ENCODE peak calls at places on chromosomes 13 and 19, in four cellular contexts. B is tibial nerve, Y is cardiac muscle cell, Q is left ventricle myocardium inferior. V is an unnamed sample.

GRCh38 chr19:11338569-11339253 is 746 bp downstream of the RAB3D start:
- DNase-seq in B (no peak), Y (no peak), Q (no peak), V (no peak)

GRCh38 chr13:63463782-63464610 is 2048.3 kb upstream of the PCDH20 start:
- DNase-seq in B (no peak), Q (no peak), Y (no peak), V (no peak)

GRCh38 chr13:75263741-75264407 is 218.1 kb downstream of the TBC1D4 start:
- DNase-seq in Y (no peak), Q (no peak), B (no peak), V (no peak)

GRCh38 chr13:112951674-112952371 is 17.2 kb upstream of the MCF2L start:
- DNase-seq in Q (no peak), Y (no peak), B (no peak), V (no peak)

GRCh38 chr13:43110658-43111057 is 87.3 kb downstream of the DNAJC15 start:
- DNase-seq in B (no peak), Q (no peak), Y (no peak), V (no peak)

GRCh38 chr13:109605846-109606245 is 180.5 kb downstream of the IRS2 start:
- DNase-seq in B (no peak), Y (no peak), Q (no peak), V (no peak)

GRCh38 chr19:17513801-17514200 is 2.4 kb downstream of the PGLS start:
- DNase-seq in Y (no peak), B (no peak), Q (no peak), V (no peak)

GRCh38 chr13:25847145-25847544 is 204.7 kb downstream of the SHISA2 start:
- DNase-seq in Y (no peak), Q (no peak), B (no peak), V (no peak)

GRCh38 chr13:52450793-52451116 is 321 bp upstream of the VPS36 start:
- DNase-seq in Q (no peak), Y (no peak), B (no peak), V (no peak)

GRCh38 chr19:15464394-15465385 is at the start of gene RASAL3:
- DNase-seq in Y (no peak), B (no peak), Q (no peak), V (no peak)

GRCh38 chr13:44237276-44237767 is 136.3 kb upstream of the SERP2 start:
- DNase-seq in Y (peak), Q (peak), B (peak), V (no peak)

GRCh38 chr13:110328509-110328908 is 21.4 kb downstream of the COL4A2 start:
- DNase-seq in Q (no peak), Y (no peak), B (no peak), V (no peak)

GRCh38 chr19:17687857-17688784 is at the start of gene UNC13A:
- DNase-seq in Q (peak), B (no peak), Y (peak), V (peak)

GRCh38 chr13:62033932-62034331 is 618.3 kb upstream of the PCDH20 start:
- DNase-seq in B (no peak), Q (no peak), Y (peak), V (no peak)

GRCh38 chr19:29587518-29587986 is 18.5 kb upstream of the POP4 start:
- DNase-seq in B (no peak), Q (no peak), Y (no peak), V (no peak)

GRCh38 chr13:60398438-60398891 is 1.4 kb downstream of the TDRD3 start:
- DNase-seq in Q (no peak), B (no peak), Y (no peak), V (no peak)

GRCh38 chr13:89541091-89542030 is 1806.1 kb upstream of the MIR17HG start:
- DNase-seq in Q (no peak), B (no peak), Y (no peak), V (no peak)

GRCh38 chr19:33903489-33903850 is 106.8 kb downstream of the KCTD15 start:
- DNase-seq in Q (no peak), B (no peak), Y (no peak), V (no peak)

GRCh38 chr13:112700291-112701060 is 10.6 kb downstream of the ATP11A start:
- DNase-seq in Q (no peak), B (no peak), Y (no peak), V (no peak)

GRCh38 chr13:21458457-21458815 is 667 bp downstream of the ZDHHC20 start:
- DNase-seq in Q (peak), Y (peak), B (peak), V (no peak)

GRCh38 chr19:38693380-38694223 is 46.2 kb downstream of the ACTN4 start:
- DNase-seq in Y (no peak), B (no peak), Q (no peak), V (no peak)

GRCh38 chr13:85236431-85236830 is 562.8 kb downstream of the SLITRK6 start:
- DNase-seq in Q (no peak), B (no peak), Y (no peak), V (no peak)

DNA sequence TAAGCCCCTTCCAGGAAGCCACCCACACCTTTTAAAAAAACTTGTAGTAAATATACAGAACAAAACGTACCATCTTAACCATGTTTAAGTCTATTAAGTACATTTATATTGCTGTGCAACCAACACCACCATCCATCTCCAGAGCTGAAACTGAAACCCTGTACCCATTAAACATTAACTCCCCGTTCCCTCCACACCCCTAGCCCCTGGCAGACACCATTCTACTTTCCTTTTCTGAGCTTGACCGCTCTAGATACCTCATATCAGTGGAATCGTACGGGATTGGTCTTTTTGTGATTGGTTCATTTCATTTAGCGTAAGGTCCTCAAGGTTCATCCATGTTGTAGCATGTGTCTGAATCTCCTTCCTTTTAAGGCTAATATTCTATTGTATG is 13.0 kb upstream of the SPATA13 start:
- DNase-seq in Y (no peak), Q (no peak), B (no peak), V (no peak)
- H3K4me3 ChIP-seq in Y (no peak), Q (no peak), B (no peak), V (no peak)

DNA sequence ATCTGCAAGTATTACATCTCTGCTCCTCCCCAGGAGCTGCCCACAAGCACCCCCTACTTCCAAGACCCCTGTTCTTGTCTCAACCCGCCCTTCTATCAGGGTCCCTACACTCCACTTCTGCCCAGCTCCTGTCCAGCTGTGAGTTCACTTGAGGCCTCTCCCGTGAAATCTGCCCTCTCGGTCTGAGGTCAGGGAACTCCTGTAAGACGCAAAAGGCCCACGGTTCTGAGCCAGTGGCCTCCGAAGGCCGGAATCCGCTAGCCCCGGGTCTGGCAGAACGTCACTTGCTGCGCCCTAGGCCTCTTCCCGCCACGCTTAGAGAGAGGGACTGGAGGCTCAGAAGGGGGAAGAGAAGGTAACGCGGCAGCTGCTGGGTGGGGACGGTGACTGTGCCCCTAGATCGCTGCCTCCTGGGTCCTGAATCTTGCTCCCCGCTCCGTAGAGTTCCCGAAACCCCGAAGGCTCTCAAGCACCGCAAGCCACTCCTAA is 912 bp upstream of the FARP1 start:
- DNase-seq in Q (peak), Y (no peak), B (no peak), V (no peak)
- H3K27ac ChIP-seq in Q (peak), Y (no peak), B (no peak), V (peak)

GRCh38 chr13:20390526-20391175 is 135.0 kb downstream of the CRYL1 start:
- DNase-seq in Q (no peak), Y (no peak), B (no peak), V (no peak)
- H3K4me3 ChIP-seq in Q (no peak), Y (no peak), B (no peak), V (no peak)

DNA sequence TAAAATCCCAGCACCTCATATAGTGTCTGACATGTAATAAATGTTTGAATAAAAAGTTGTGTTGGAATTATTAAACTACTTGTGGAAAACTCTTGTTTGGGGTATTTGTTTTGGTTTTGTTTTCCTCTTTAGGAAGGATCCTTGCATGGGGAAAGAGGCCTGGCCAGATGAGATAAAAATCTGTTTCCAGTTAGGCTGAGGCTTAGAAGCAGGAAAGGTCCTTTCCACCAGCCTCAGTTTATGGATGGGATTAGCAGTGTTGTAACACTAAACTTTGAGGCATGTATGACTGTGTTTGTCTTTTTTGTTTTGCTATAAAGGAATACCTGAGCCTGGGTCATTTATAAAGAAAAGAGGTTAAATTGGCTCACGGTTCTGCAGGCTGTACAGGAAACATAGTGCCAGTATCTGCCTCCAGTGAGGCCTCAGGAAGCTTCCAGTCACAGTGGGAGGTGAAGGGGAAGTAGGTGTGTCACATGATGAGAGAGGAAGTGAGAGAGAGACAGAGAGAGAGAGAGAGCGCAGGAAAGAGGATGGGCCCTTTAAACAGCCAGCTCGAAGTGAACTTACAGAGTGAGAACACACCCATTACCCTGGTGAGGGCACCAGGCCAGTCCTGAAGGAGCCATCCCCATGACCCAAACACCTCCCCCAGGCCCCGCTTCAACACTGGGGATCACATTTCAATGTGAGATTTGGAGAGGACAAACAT is 21.6 kb downstream of the SPATA13 start:
- DNase-seq in B (no peak), Y (no peak), Q (no peak), V (no peak)
- H3K27ac ChIP-seq in B (no peak), Y (no peak), Q (no peak), V (no peak)

DNA sequence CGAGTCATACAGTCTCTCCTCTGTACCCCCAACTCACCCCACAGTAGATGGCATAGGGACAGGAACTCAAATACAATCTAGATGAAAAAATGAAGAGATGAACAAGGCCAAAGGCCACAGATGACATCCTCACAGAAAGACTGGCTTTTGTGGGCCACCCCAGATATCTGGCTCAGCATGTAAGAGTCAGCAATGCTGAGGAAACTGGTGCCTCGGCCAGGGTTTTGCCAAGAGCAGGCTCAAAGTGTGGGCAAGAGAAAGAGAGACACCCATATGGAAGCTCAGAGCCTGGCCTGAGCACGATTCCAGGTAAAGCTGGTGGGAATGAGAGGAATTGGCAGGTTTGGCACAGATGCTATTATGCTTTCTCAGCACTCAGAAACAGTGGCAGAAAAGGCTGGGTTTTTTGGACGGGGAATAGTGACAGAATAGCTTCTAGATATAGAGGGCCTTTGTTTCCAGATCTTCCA is 460.6 kb downstream of the FOXO1 start:
- DNase-seq in B (no peak), Y (no peak), Q (no peak), V (no peak)
- H3K4me3 ChIP-seq in B (no peak), Y (no peak), Q (no peak), V (no peak)

V was measured in dorsolateral prefrontal cortex.